ENCODE peak calls at places on chromosome 7, in ten cellular contexts. P is heart left ventricle, I is Peyer's patch, A is PC-3, E is breast epithelium, Q is mammary epithelial cell, H is tibial artery, W is cardiac muscle cell, M is left ventricle myocardium inferior, C is AG04450. U is an unnamed sample.

GRCh38 chr7:122485841-122486240 is 181.3 kb upstream of the FEZF1 start:
- DNase-seq in P (no peak), I (no peak), A (no peak), W (peak; percentile 21), H (no peak), C (no peak), Q (no peak), M (no peak), E (no peak), U (no peak)

GRCh38 chr7:5872326-5872725 is 8.3 kb upstream of the OCM start:
- DNase-seq in Q (no peak), W (peak; percentile 1), M (no peak), E (no peak), A (no peak), C (no peak), P (no peak), H (no peak), I (no peak), U (no peak)

GRCh38 chr7:140519007-140519399 is 39.7 kb upstream of the MKRN1 start:
- DNase-seq in E (no peak), Q (no peak), W (no peak), M (no peak), C (no peak), H (no peak), I (no peak), A (no peak), P (no peak), U (no peak)

GRCh38 chr7:130322615-130323014 is 22.0 kb upstream of the CPA5 start:
- DNase-seq in I (no peak), H (no peak), A (peak; percentile 67), Q (peak; percentile 21), W (no peak), E (peak; percentile 72), P (no peak), C (no peak), M (no peak), U (no peak)

GRCh38 chr7:71784781-71785180 is 627.4 kb downstream of the CALN1 start:
- DNase-seq in M (no peak), P (no peak), H (no peak), C (no peak), I (no peak), E (no peak), A (no peak), W (no peak), Q (no peak), U (no peak)

GRCh38 chr7:84781838-84782237 is 405.0 kb downstream of the SEMA3D start:
- DNase-seq in I (no peak), A (no peak), C (no peak), E (no peak), W (no peak), Q (no peak), H (no peak), P (no peak), M (no peak), U (no peak)

GRCh38 chr7:66267249-66267648 is 62.1 kb downstream of the TPST1 start:
- DNase-seq in H (peak; percentile 74), I (no peak), M (no peak), A (no peak), P (no peak), E (no peak), W (peak; percentile 97), C (peak; percentile 70), Q (peak; percentile 74), U (no peak)

GRCh38 chr7:27116019-27116411 is 13.5 kb upstream of the HOXA2 start:
- DNase-seq in C (no peak), P (no peak), Q (peak; percentile 53), I (no peak), H (no peak), W (no peak), M (no peak), A (no peak), E (no peak), U (no peak)

GRCh38 chr7:121575194-121575766 is 179.2 kb upstream of the FAM3C start:
- DNase-seq in E (no peak), P (no peak), Q (no peak), M (no peak), C (no peak), W (no peak), A (no peak), I (no peak), H (no peak), U (no peak)

GRCh38 chr7:79506481-79506880 is 53.0 kb upstream of the MAGI2 start:
- DNase-seq in W (peak; percentile 73), C (peak; percentile 23), I (no peak), E (no peak), M (no peak), A (peak; percentile 20), Q (no peak), H (no peak), P (no peak), U (no peak)

GRCh38 chr7:73718905-73719805 is at the start of gene STX1A:
- DNase-seq in E (no peak), C (no peak), H (no peak), Q (peak; percentile 58), M (peak; percentile 69), W (peak; percentile 75), A (peak; percentile 73), P (peak; percentile 69), I (peak; percentile 83), U (peak; percentile 77)

GRCh38 chr7:87528733-87529132 is 53.3 kb upstream of the ABCB4 start:
- DNase-seq in A (no peak), W (no peak), P (no peak), Q (no peak), M (no peak), E (no peak), H (no peak), I (no peak), C (no peak), U (no peak)

GRCh38 chr7:133315332-133316040 is 62.6 kb downstream of the EXOC4 start:
- DNase-seq in P (no peak), E (no peak), A (no peak), H (no peak), C (peak; percentile 16), I (no peak), Q (no peak), M (no peak), W (peak; percentile 35), U (no peak)

GRCh38 chr7:73532224-73532623 is 10.1 kb upstream of the BAZ1B start:
- DNase-seq in A (no peak), E (no peak), P (no peak), W (no peak), I (no peak), H (no peak), Q (no peak), M (no peak), C (no peak), U (no peak)

GRCh38 chr7:101696-102376 is 90.5 kb upstream of the FAM20C start:
- DNase-seq in A (peak; percentile 94), C (peak; percentile 8), M (no peak), W (peak; percentile 45), H (no peak), E (no peak), Q (peak; percentile 76), P (no peak), I (no peak), U (no peak)

DNA sequence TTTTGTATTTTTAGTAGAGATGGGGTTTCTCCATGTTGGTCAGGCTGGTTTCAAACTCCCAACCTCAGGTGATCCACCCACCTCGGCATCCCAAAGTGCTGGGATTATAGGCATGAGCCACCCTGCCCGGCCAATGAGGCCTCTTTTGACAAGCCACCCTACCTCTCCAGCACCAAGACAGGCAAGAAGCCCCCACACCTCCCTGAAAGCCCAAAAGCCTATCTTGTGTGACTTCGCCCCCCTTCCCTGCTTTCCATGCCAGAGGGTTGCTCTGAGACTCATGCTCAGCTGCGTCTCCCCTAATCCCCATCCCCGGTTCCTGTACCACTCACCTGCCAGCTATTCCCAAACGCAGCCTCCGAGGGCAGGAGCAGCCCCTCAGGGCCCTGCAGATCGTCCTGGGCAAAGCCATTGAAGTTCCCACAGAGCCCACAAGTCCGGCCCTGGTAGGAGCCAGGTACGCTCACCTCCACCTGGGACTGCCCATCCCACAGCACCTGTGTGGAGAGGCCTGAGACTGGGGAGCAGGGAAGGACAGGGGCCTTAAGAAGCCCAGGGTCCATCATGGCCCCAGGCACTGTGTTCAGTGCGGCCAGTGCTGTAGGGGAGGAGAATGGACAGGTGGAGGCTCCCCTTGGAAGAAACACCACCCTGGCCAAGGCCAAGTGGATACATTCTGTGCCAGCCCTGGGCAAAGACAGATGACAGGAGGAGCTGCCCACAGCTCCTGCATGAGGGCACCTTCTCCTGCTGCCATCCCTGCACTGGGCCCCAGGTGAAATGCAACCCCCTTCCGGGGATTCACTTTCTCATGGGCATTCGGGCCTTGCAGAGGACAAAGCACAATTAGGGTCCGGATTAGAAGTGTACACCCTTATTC is 15.8 kb downstream of the ATP6V1F start:
- DNase-seq in M (peak; percentile 6), W (no peak), E (no peak), H (no peak), A (no peak), I (peak; percentile 34), P (peak; percentile 19), Q (no peak), C (no peak), U (peak; percentile 34)
- H3K9me3 ChIP-seq in M (no peaks in the 10 kb centered on the region), W (no peaks in the 10 kb centered on the region), E (no peaks in the 10 kb centered on the region), H (no peaks in the 10 kb centered on the region), A (no peaks in the 10 kb centered on the region), I (no peaks in the 10 kb centered on the region), P (no peaks in the 10 kb centered on the region), Q (no peaks in the 10 kb centered on the region), C (no peaks in the 10 kb centered on the region), U (no peaks in the 10 kb centered on the region)

DNA sequence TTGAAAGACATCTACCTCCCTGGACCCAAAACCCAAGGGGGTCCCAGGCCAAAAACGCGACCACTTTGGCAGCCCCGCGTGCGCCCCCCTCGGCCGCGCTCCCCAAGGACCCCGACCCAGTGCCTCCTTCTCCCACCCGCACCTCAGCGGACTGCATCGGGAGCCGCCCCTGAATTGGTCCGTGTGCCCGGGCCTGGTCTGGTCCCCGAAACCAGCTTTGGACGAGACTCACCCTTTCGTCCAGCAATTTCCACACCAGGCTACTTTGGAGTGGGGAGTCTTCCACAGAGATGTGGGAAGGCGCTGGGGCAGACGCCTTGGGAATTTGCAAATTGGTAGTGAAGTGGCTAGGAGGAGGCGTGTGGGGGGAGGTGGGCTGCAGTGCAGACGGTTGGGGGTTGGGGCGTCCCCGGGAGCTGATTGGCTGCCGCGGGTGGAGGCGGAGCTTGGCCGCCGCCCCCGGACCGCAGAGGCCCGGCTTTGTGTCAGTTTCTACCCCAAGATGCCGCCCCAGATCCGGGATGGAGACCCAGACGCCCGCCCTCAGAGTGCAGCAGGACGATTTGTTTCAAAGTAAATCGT is 16.9 kb downstream of the TCAF1 start:
- DNase-seq in E (peak; percentile 52), P (peak; percentile 56), Q (no peak), H (no peak), M (peak; percentile 34), I (no peak), C (no peak), A (no peak), W (peak; percentile 85), U (no peak)
- TF ChIP-seq CTCF in E (no peak), P (no peak), Q (no peak), H (no peak), M (no peak), I (no peak), C (no peak), A (no peak), W (no peak), U (no peak)

GRCh38 chr7:158345731-158346130 is 241.9 kb downstream of the PTPRN2 start:
- DNase-seq in A (no peak), E (no peak), C (no peak), I (no peak), W (no peak), H (no peak), Q (no peak), M (no peak), P (no peak), U (no peak)
- H3K9me3 ChIP-seq in A (peaks cover 4% of the 10 kb centered on the region), E (no peaks in the 10 kb centered on the region), C (peaks cover 73% of the 10 kb centered on the region), I (no peaks in the 10 kb centered on the region), W (no peaks in the 10 kb centered on the region), H (no peaks in the 10 kb centered on the region), Q (peaks cover 29% of the 10 kb centered on the region), M (no peaks in the 10 kb centered on the region), P (no peaks in the 10 kb centered on the region), U (no peaks in the 10 kb centered on the region)

GRCh38 chr7:128389085-128389814 is 20.5 kb downstream of the IMPDH1 start:
- DNase-seq in Q (no peak), M (no peak), C (no peak), H (no peak), W (no peak), P (no peak), E (no peak), I (peak; percentile 30), A (no peak), U (no peak)
- TF ChIP-seq CTCF in Q (no peak), M (no peak), C (no peak), H (no peak), W (no peak), P (no peak), E (no peak), I (no peak), A (no peak), U (no peak)